ENCODE peak calls at places on chromosomes 7 and 10, in five cellular contexts. Q is RWPE1; B is HFFc6; T is effector memory CD8-positive, alpha-beta T cell; X is AG04449. O is an unnamed sample.

GRCh38 chr10:6033954-6034353 is 28.2 kb downstream of the IL2RA start:
- DNase-seq in Q (no peak), B (peak; percentile 8), T (no peak), X (no peak), O (no peak)

GRCh38 chr7:107122483-107122882 is 46.3 kb upstream of the HBP1 start:
- DNase-seq in Q (no peak), B (no peak), T (no peak), X (no peak), O (no peak)

GRCh38 chr10:14562197-14562596 is 212.5 kb downstream of the FAM107B start:
- DNase-seq in Q (no peak), B (no peak), T (no peak), X (no peak), O (no peak)

GRCh38 chr7:113945018-113945938 is 26.5 kb upstream of the PPP1R3A start:
- DNase-seq in Q (no peak), B (no peak), T (no peak), X (no peak), O (no peak)

GRCh38 chr10:125132331-125132730 is 28.0 kb downstream of the CTBP2 start:
- DNase-seq in Q (no peak), B (no peak), T (no peak), X (no peak), O (no peak)

GRCh38 chr10:23421397-23421796 is 17.5 kb upstream of the OTUD1 start:
- DNase-seq in Q (no peak), B (no peak), T (no peak), X (no peak), O (no peak)

GRCh38 chr7:80641548-80641947 is 3.1 kb downstream of the CD36 start:
- DNase-seq in Q (no peak), B (peak; percentile 41), T (no peak), X (no peak), O (no peak)

GRCh38 chr10:15427836-15428414 is 56.8 kb upstream of the FAM171A1 start:
- DNase-seq in Q (no peak), B (peak; percentile 20), T (no peak), X (no peak), O (no peak)

GRCh38 chr10:11328264-11329054 is 283.0 kb downstream of the USP6NL start:
- DNase-seq in Q (no peak), B (no peak), T (no peak), X (no peak), O (no peak)

GRCh38 chr7:38189256-38189938 is 11.4 kb downstream of the STARD3NL start:
- DNase-seq in Q (no peak), B (no peak), T (no peak), X (no peak), O (no peak)

GRCh38 chr10:93376372-93377296 is 105.5 kb downstream of the MYOF start:
- DNase-seq in Q (peak; percentile 82), B (peak; percentile 87), T (peak; percentile 59), X (peak; percentile 67), O (peak; percentile 71)